ENCODE peak calls at places on chromosomes 3 and 15, in eight cellular contexts. P, R, Z, F, E, B, Q and S are unnamed samples.

GRCh38 chr3:36540898-36541518 is 160.7 kb downstream of the STAC start:
- DNase-seq in P (no peak), R (no peak), Z (peak), F (no peak), E (peak), B (no peak), Q (no peak), S (no peak)

GRCh38 chr3:196399485-196399945 is 32.7 kb downstream of the UBXN7 start:
- DNase-seq in P (no peak), R (no peak), Z (no peak), F (no peak), E (no peak), B (no peak), Q (no peak), S (no peak)

GRCh38 chr3:127650236-127650635 is 21.3 kb downstream of the PODXL2 start:
- DNase-seq in P (no peak), R (no peak), Z (no peak), F (no peak), E (no peak), B (no peak), Q (no peak), S (no peak)

GRCh38 chr3:130263708-130264107 is 81.8 kb upstream of the COL6A5 start:
- DNase-seq in P (no peak), R (no peak), Z (no peak), F (no peak), E (no peak), B (peak), Q (no peak), S (no peak)

GRCh38 chr15:77083381-77084160 is 12.7 kb upstream of the TSPAN3 start:
- DNase-seq in P (peak), R (peak), Z (peak), F (peak), E (peak), B (peak), Q (peak), S (peak)

GRCh38 chr15:83030021-83030420 is 18.6 kb upstream of the C15orf40 start:
- DNase-seq in P (no peak), R (no peak), Z (no peak), F (no peak), E (no peak), B (no peak), Q (no peak), S (no peak)

GRCh38 chr15:40069178-40070165 is 30.5 kb upstream of the SRP14 start:
- DNase-seq in P (peak), R (peak), Z (peak), F (peak), E (peak), B (peak), Q (no peak), S (peak)

GRCh38 chr3:110738531-110738930 is 333.1 kb upstream of the NECTIN3 start:
- DNase-seq in P (no peak), R (no peak), Z (no peak), F (no peak), E (no peak), B (no peak), Q (no peak), S (no peak)

GRCh38 chr3:42497009-42497731 is 5.3 kb upstream of the VIPR1 start:
- DNase-seq in P (no peak), R (no peak), Z (no peak), F (peak), E (peak), B (no peak), Q (no peak), S (no peak)

GRCh38 chr3:194135806-194136518 is at the start of gene HES1:
- DNase-seq in P (peak), R (peak), Z (peak), F (peak), E (peak), B (peak), Q (no peak), S (peak)

GRCh38 chr15:69140306-69140705 is 20.1 kb upstream of the GLCE start:
- DNase-seq in P (no peak), R (no peak), Z (no peak), F (no peak), E (no peak), B (no peak), Q (no peak), S (no peak)

GRCh38 chr3:191774485-191774884 is 313.5 kb downstream of the PYDC2 start:
- DNase-seq in P (no peak), R (no peak), Z (no peak), F (no peak), E (peak), B (no peak), Q (no peak), S (no peak)

GRCh38 chr15:74680461-74680860 is 15.4 kb downstream of the EDC3 start:
- DNase-seq in P (no peak), R (no peak), Z (no peak), F (no peak), E (no peak), B (no peak), Q (no peak), S (no peak)

GRCh38 chr15:74682954-74683353 is 12.9 kb downstream of the EDC3 start:
- DNase-seq in P (no peak), R (no peak), Z (no peak), F (no peak), E (no peak), B (no peak), Q (no peak), S (no peak)

DNA sequence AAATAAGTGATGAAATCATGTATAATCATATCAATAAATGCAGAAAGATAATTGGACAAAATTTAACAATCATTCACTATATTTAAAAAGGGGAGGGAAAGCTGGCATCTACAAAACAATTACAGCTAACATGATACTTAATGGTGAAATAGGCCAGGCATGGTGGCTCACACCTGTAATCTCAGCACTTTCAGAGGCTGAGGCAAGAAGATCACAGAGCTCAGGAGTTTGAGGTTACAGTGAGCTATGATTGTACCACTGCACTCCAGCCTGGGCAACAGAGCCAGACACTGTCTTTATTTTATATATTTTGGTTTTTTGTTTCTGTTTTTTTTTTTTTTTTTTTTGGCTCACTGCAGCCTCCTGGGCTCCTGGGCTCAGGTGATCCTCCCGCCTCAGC is 12.1 kb downstream of the EDC3 start:
- DNase-seq in P (no peak), R (no peak), Z (no peak), F (no peak), E (no peak), B (no peak), Q (no peak), S (no peak)
- TF ChIP-seq POLR2A in P (no peak), R (no peak), Z (no peak), F (no peak), E (no peak), B (no peak), Q (no peak), S (no peak)

DNA sequence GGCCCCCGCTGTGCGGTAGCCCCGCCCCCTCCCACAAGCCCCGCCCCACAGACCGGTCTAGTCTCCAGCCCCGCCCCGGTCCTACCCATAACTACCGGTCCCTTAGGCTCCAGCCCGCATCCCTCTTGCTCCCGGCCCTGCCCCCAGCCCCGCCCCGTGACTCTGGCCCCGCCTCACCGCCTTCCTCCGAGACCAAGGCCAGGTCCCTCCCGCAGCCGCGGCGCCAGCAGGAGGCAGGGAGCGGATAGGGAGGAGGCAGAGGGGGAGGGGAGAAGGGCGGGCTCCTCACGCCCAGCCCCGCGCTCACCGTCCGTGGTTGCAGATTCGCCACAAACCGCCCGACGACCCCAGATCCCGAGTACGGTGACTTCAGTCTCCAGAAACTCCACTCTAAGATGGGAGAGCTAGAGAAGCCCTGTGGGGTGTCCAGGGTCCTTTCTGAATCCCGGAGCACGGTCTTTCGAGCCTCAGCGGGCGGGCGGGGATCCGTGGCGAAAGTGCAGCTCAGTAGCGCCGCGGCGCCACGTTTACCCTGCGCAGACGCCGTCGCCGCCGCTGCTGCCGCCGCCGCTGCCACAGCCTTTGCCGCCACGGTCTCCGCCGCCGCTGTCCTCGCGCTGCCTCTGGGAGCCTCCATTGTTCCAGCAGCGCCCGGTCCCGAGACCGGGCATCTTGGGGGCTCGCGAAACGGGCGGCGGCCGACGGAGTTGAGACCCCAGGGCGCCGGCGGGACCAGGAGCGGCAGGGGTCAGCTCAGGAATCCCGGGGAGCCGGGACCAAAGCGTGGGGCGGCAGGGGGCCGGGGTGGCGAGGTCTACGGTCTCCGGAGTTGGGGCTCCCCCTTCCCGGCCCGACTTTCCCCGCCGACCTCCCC is at the start of gene BRPF1:
- DNase-seq in P (peak), R (peak), Z (peak), F (peak), E (peak), B (peak), Q (peak), S (peak)
- TF ChIP-seq POLR2A in P (peak), R (no peak), Z (peak), F (peak), E (peak), B (no peak), Q (peak), S (peak)

GRCh38 chr15:89814112-89814742 is 425 bp downstream of the ANPEP start:
- DNase-seq in P (no peak), R (no peak), Z (no peak), F (no peak), E (no peak), B (no peak), Q (no peak), S (no peak)

GRCh38 chr15:89812847-89813320 is 1.8 kb downstream of the ANPEP start:
- DNase-seq in P (no peak), R (no peak), Z (no peak), F (no peak), E (no peak), B (peak), Q (no peak), S (no peak)

GRCh38 chr15:89813381-89814111 is 1.1 kb downstream of the ANPEP start:
- DNase-seq in P (no peak), R (no peak), Z (no peak), F (no peak), E (no peak), B (no peak), Q (no peak), S (no peak)

GRCh38 chr15:89810837-89811236 is 3.8 kb downstream of the ANPEP start:
- DNase-seq in P (no peak), R (no peak), Z (no peak), F (no peak), E (no peak), B (no peak), Q (no peak), S (no peak)

GRCh38 chr15:89812126-89812846 is 2.4 kb downstream of the ANPEP start:
- DNase-seq in P (no peak), R (no peak), Z (peak), F (peak), E (no peak), B (peak), Q (no peak), S (peak)
- TF ChIP-seq POLR2A in P (no peak), R (no peak), Z (no peak), F (no peak), E (no peak), B (no peak), Q (no peak), S (peak)

DNA sequence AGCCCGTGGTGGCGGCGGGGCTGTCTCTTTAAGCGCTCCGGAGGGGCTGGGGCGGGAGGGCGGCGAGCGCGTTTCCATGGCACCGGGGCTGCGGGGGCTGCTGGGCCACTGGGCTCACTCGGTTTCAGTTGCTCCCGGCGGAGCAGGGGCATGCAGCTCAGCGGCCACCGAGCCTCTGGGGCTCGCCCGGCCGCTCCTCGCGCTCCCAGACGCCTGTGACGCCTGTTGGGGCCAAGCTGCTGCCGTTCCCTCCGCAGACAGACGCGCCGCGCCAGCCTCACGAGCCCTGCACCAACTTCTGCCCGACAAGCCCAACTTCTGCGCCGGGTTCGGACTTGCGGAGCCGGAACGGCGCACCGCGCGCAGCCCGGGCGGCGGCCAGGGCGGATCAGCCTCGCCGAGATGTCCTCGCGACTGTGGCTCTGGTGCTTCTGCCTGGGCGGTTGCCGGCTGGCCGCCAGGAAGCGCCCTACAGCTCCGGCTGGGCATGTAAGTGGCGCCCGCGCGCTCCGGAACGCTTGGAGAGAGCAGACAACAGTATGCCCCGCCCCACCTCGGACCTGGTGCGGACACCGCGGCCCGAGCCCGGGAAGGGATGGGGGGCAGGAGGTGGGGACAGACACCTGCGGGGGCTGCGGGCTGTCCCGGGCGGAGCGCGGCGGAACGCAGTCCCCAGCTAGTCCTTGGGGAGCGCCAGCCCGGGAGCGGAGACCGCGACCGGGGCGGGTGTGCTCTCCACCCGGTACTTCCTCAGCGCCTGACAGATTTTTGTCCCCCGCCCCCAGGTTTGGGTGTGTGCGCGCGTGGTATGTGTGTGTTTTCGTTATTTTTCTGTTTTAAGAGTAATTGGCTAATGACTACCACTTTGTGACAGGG is 154.1 kb upstream of the GOLIM4 start:
- DNase-seq in P (peak), R (peak), Z (peak), F (peak), E (peak), B (peak), Q (no peak), S (peak)
- TF ChIP-seq POLR2A in P (no peak), R (no peak), Z (peak), F (no peak), E (no peak), B (no peak), Q (no peak), S (no peak)

GRCh38 chr3:170356596-170357175 is 829 bp upstream of the SKIL start:
- DNase-seq in P (peak), R (peak), Z (peak), F (peak), E (peak), B (peak), Q (peak), S (peak)
- TF ChIP-seq POLR2A in P (no peak), R (peak), Z (peak), F (peak), E (peak), B (no peak), Q (peak), S (peak)